ENCODE peak calls at places on chromosomes 4 and X, in seven cellular contexts. V is RPMI7951, M is mesenteric fat pad, L is NCI-H2081, H is A172, Q is M059J, Z is myocyte. W is an unnamed sample.

GRCh38 chrX:30141966-30142365 is 73.4 kb upstream of the MAGEB2 start:
- DNase-seq in V (peak), M (no peak), L (peak), H (peak), Q (peak), Z (peak), W (no peak)

GRCh38 chrX:107750263-107750662 is 25.3 kb downstream of the TSC22D3 start:
- DNase-seq in V (no peak), M (no peak), L (no peak), H (no peak), Q (no peak), Z (no peak), W (no peak)

GRCh38 chrX:12162420-12162819 is 24.1 kb downstream of the FRMPD4 start:
- DNase-seq in V (peak), M (no peak), L (no peak), H (peak), Q (peak), Z (no peak), W (no peak)

GRCh38 chr4:85039526-85039925 is 73.0 kb upstream of the WDFY3 start:
- DNase-seq in V (peak), M (no peak), L (no peak), H (no peak), Q (peak), Z (peak), W (no peak)

GRCh38 chrX:57227691-57228090 is 58.8 kb upstream of the FAAH2 start:
- DNase-seq in V (no peak), M (no peak), L (no peak), H (peak), Q (peak), Z (no peak), W (no peak)

GRCh38 chrX:69510137-69510715 is 6.1 kb downstream of the NALF2 start:
- DNase-seq in V (no peak), M (no peak), L (no peak), H (no peak), Q (no peak), Z (no peak), W (no peak)

GRCh38 chr4:155604718-155605601 is 61.7 kb upstream of the GUCY1A1 start:
- DNase-seq in V (peak), M (no peak), L (no peak), H (peak), Q (peak), Z (peak), W (no peak)

GRCh38 chr4:1222938-1223690 is 25.8 kb downstream of the CTBP1 start:
- DNase-seq in V (no peak), M (no peak), L (no peak), H (no peak), Q (no peak), Z (no peak), W (no peak)

GRCh38 chr4:7859350-7859749 is 80.3 kb downstream of the AFAP1 start:
- DNase-seq in V (no peak), M (no peak), L (no peak), H (no peak), Q (no peak), Z (no peak), W (no peak)

GRCh38 chr4:5125326-5125725 is 74.0 kb downstream of the STK32B start:
- DNase-seq in V (no peak), M (no peak), L (no peak), H (no peak), Q (no peak), Z (no peak), W (no peak)

GRCh38 chr4:1055721-1056590 is 44.5 kb downstream of the FGFRL1 start:
- DNase-seq in V (no peak), M (no peak), L (no peak), H (no peak), Q (no peak), Z (no peak), W (peak)

GRCh38 chr4:40269133-40269532 is 66.0 kb upstream of the CHRNA9 start:
- DNase-seq in V (no peak), M (no peak), L (no peak), H (no peak), Q (no peak), Z (no peak), W (no peak)

GRCh38 chr4:129583868-129584267 is 487.9 kb downstream of the C4orf33 start:
- DNase-seq in V (no peak), M (no peak), L (no peak), H (peak), Q (no peak), Z (no peak), W (no peak)

GRCh38 chr4:105767579-105767978 is 59.0 kb downstream of the GSTCD start:
- DNase-seq in V (no peak), M (no peak), L (no peak), H (no peak), Q (no peak), Z (no peak), W (no peak)

GRCh38 chrX:642436-643210 is 12.0 kb downstream of the SHOX start:
- DNase-seq in V (no peak), M (peak), L (no peak), H (no peak), Q (no peak), Z (no peak), W (no peak)

GRCh38 chr4:180766903-180767302 is 1476.3 kb upstream of the TENM3 start:
- DNase-seq in V (no peak), M (no peak), L (no peak), H (no peak), Q (no peak), Z (no peak), W (no peak)

GRCh38 chr4:183517781-183518180 is 12.9 kb downstream of the ING2 start:
- DNase-seq in V (no peak), M (no peak), L (no peak), H (no peak), Q (no peak), Z (no peak), W (no peak)

GRCh38 chr4:105306158-105306781 is 159.6 kb downstream of the TET2 start:
- DNase-seq in V (peak), M (no peak), L (no peak), H (peak), Q (peak), Z (no peak), W (no peak)

GRCh38 chr4:142365386-142365785 is 480.7 kb downstream of the INPP4B start:
- DNase-seq in V (peak), M (no peak), L (no peak), H (peak), Q (peak), Z (no peak), W (no peak)

GRCh38 chrX:35842657-35843056 is 44.5 kb downstream of the MAGEB16 start:
- DNase-seq in V (no peak), M (no peak), L (no peak), H (no peak), Q (no peak), Z (no peak), W (no peak)

GRCh38 chr4:138910914-138911336 is 104.7 kb upstream of the NOCT start:
- DNase-seq in V (peak), M (no peak), L (peak), H (peak), Q (peak), Z (peak), W (peak)

GRCh38 chr4:110533940-110534339 is 58.0 kb downstream of the ENPEP start:
- DNase-seq in V (peak), M (no peak), L (no peak), H (peak), Q (peak), Z (peak), W (no peak)

GRCh38 chr4:99403380-99404194 is 31.6 kb downstream of the ADH7 start:
- DNase-seq in V (no peak), M (no peak), L (no peak), H (no peak), Q (no peak), Z (peak), W (no peak)

GRCh38 chr4:143380651-143381050 is 44.0 kb downstream of the GAB1 start:
- DNase-seq in V (no peak), M (no peak), L (no peak), H (no peak), Q (no peak), Z (no peak), W (no peak)

GRCh38 chrX:72026341-72027023 is 105.2 kb downstream of the RTL5 start:
- DNase-seq in V (peak), M (peak), L (no peak), H (no peak), Q (peak), Z (no peak), W (no peak)

GRCh38 chrX:56066016-56066415 is 166.1 kb upstream of the KLF8 start:
- DNase-seq in V (no peak), M (peak), L (no peak), H (no peak), Q (no peak), Z (no peak), W (no peak)

GRCh38 chr4:75633846-75634245 is 3.5 kb upstream of the CDKL2 start:
- DNase-seq in V (peak), M (no peak), L (no peak), H (peak), Q (peak), Z (no peak), W (no peak)

GRCh38 chrX:15567267-15567666 is 33.5 kb downstream of the ACE2 start:
- DNase-seq in V (no peak), M (no peak), L (no peak), H (no peak), Q (no peak), Z (no peak), W (no peak)

GRCh38 chr4:7735961-7736360 is 203.7 kb downstream of the AFAP1 start:
- DNase-seq in V (no peak), M (no peak), L (no peak), H (no peak), Q (no peak), Z (no peak), W (no peak)

GRCh38 chr4:105613326-105613725 is 60.9 kb downstream of the ARHGEF38 start:
- DNase-seq in V (no peak), M (no peak), L (peak), H (no peak), Q (peak), Z (no peak), W (peak)

GRCh38 chr4:46270986-46271596 is 118.8 kb downstream of the GABRA2 start:
- DNase-seq in V (no peak), M (no peak), L (peak), H (peak), Q (peak), Z (no peak), W (peak)

GRCh38 chr4:151960449-151961246 is 199.8 kb upstream of the GATB start:
- DNase-seq in V (peak), M (no peak), L (no peak), H (no peak), Q (no peak), Z (peak), W (no peak)

GRCh38 chr4:7787067-7787466 is 152.6 kb downstream of the AFAP1 start:
- DNase-seq in V (no peak), M (no peak), L (no peak), H (no peak), Q (no peak), Z (no peak), W (no peak)

GRCh38 chrX:70062076-70062475 is at the start of gene OTUD6A:
- DNase-seq in V (no peak), M (no peak), L (no peak), H (no peak), Q (no peak), Z (no peak), W (no peak)

GRCh38 chr4:25424539-25425228 is 47.6 kb downstream of the ANAPC4 start:
- DNase-seq in V (no peak), M (no peak), L (no peak), H (no peak), Q (no peak), Z (no peak), W (no peak)

GRCh38 chr4:86032476-86033022 is 327.3 kb downstream of the MAPK10 start:
- DNase-seq in V (peak), M (no peak), L (peak), H (no peak), Q (peak), Z (peak), W (no peak)

GRCh38 chr4:71453516-71453915 is 114.7 kb downstream of the SLC4A4 start:
- DNase-seq in V (no peak), M (no peak), L (peak), H (no peak), Q (no peak), Z (no peak), W (no peak)

GRCh38 chrX:56728321-56728720 is 722 bp upstream of the NBDY start:
- DNase-seq in V (peak), M (no peak), L (no peak), H (peak), Q (peak), Z (peak), W (peak)

GRCh38 chr4:1207603-1208265 is 35.4 kb upstream of the SPON2 start:
- DNase-seq in V (peak), M (peak), L (no peak), H (no peak), Q (peak), Z (peak), W (peak)

W was measured in retina.